ENCODE peak calls at places on chromosomes 12 and 14, in five cellular contexts. F is gastrocnemius medialis, Y is left lung, U is upper lobe of right lung, D is HCT116. N is an unnamed sample.

GRCh38 chr14:90378249-90378648 is 18.6 kb upstream of the CALM1 start:
- ATAC-seq in F (no peak), Y (no peak), U (no peak), D (no peak), N (no peak)

GRCh38 chr12:23356440-23356839 is 593.0 kb downstream of the SOX5 start:
- ATAC-seq in F (no peak), Y (no peak), U (no peak), D (no peak), N (no peak)

GRCh38 chr12:49824886-49825285 is 3.3 kb downstream of the NCKAP5L start:
- ATAC-seq in F (peak; percentile 21), Y (peak; percentile 16), U (peak; percentile 33), D (no peak), N (no peak)

GRCh38 chr12:131872154-131873046 is 22.0 kb upstream of the ULK1 start:
- ATAC-seq in F (no peak), Y (peak; percentile 90), U (peak; percentile 81), D (peak; percentile 98), N (no peak)

GRCh38 chr12:108305520-108305919 is 33.6 kb downstream of the CMKLR1 start:
- ATAC-seq in F (peak; percentile 59), Y (peak; percentile 72), U (peak; percentile 74), D (peak; percentile 35), N (peak; percentile 87)

GRCh38 chr12:79561401-79562132 is 129.2 kb downstream of the PAWR start:
- ATAC-seq in F (no peak), Y (no peak), U (peak; percentile 43), D (no peak), N (no peak)

GRCh38 chr12:2119266-2119665 is 66.5 kb downstream of the CACNA1C start:
- ATAC-seq in F (no peak), Y (peak; percentile 50), U (no peak), D (no peak), N (peak; percentile 10)

GRCh38 chr12:10293151-10293550 is 14.5 kb upstream of the KLRD1 start:
- ATAC-seq in F (no peak), Y (no peak), U (no peak), D (no peak), N (no peak)

GRCh38 chr12:65876898-65877721 is 52.8 kb downstream of the HMGA2 start:
- ATAC-seq in F (no peak), Y (no peak), U (no peak), D (peak; percentile 49), N (no peak)

GRCh38 chr14:60655898-60656754 is 6.8 kb upstream of the SIX1 start:
- ATAC-seq in F (no peak), Y (no peak), U (no peak), D (no peak), N (no peak)

GRCh38 chr12:25718081-25718731 is 165.1 kb upstream of the LMNTD1 start:
- ATAC-seq in F (no peak), Y (no peak), U (peak; percentile 28), D (no peak), N (no peak)

GRCh38 chr12:52494518-52494917 is 1.5 kb upstream of the KRT6A start:
- ATAC-seq in F (no peak), Y (peak; percentile 77), U (peak; percentile 90), D (no peak), N (peak; percentile 78)

GRCh38 chr14:56995010-56995409 is 184.7 kb upstream of the OTX2 start:
- ATAC-seq in F (no peak), Y (peak; percentile 72), U (peak; percentile 64), D (no peak), N (no peak)

GRCh38 chr14:58861546-58861945 is 223.8 kb downstream of the DACT1 start:
- ATAC-seq in F (no peak), Y (no peak), U (no peak), D (no peak), N (no peak)

GRCh38 chr12:108078428-108078827 is 50.7 kb upstream of the WSCD2 start:
- ATAC-seq in F (no peak), Y (no peak), U (no peak), D (no peak), N (no peak)

GRCh38 chr14:36420288-36420687 is 99.7 kb downstream of the NKX2-1 start:
- ATAC-seq in F (no peak), Y (no peak), U (no peak), D (no peak), N (no peak)

GRCh38 chr14:32657081-32657480 is 281.6 kb upstream of the NPAS3 start:
- ATAC-seq in F (peak; percentile 48), Y (peak; percentile 84), U (peak; percentile 81), D (no peak), N (peak; percentile 55)

GRCh38 chr12:13745100-13745678 is 236.2 kb downstream of the GRIN2B start:
- ATAC-seq in F (no peak), Y (no peak), U (no peak), D (no peak), N (no peak)

GRCh38 chr12:32270818-32271710 is 128.3 kb upstream of the FGD4 start:
- ATAC-seq in F (peak; percentile 63), Y (no peak), U (peak; percentile 36), D (no peak), N (no peak)

GRCh38 chr14:84750763-84751554 is 779.0 kb upstream of the FLRT2 start:
- ATAC-seq in F (no peak), Y (peak; percentile 87), U (no peak), D (no peak), N (no peak)

GRCh38 chr12:110677206-110677911 is 11.6 kb downstream of the HVCN1 start:
- ATAC-seq in F (peak; percentile 63), Y (peak; percentile 67), U (peak; percentile 80), D (no peak), N (peak; percentile 13)

GRCh38 chr12:54437243-54437642 is 18.2 kb upstream of the ITGA5 start:
- ATAC-seq in F (no peak), Y (no peak), U (no peak), D (no peak), N (no peak)

GRCh38 chr12:115451785-115452736 is 768.1 kb upstream of the TBX3 start:
- ATAC-seq in F (peak; percentile 40), Y (peak; percentile 71), U (peak; percentile 77), D (peak; percentile 89), N (peak; percentile 42)

GRCh38 chr12:109981311-109981710 is 14.9 kb downstream of the GIT2 start:
- ATAC-seq in F (no peak), Y (no peak), U (no peak), D (no peak), N (no peak)

GRCh38 chr12:100200450-100201181 is at the start of gene ACTR6:
- ATAC-seq in F (peak; percentile 99), Y (peak; percentile 95), U (peak; percentile 96), D (peak; percentile 80), N (peak; percentile 94)

GRCh38 chr12:100197486-100197885 is 3.1 kb upstream of the ACTR6 start:
- ATAC-seq in F (no peak), Y (no peak), U (no peak), D (no peak), N (no peak)

GRCh38 chr12:100199347-100200136 is 1.1 kb upstream of the ACTR6 start:
- ATAC-seq in F (peak; percentile 73), Y (peak; percentile 92), U (peak; percentile 90), D (peak; percentile 83), N (peak; percentile 84)

GRCh38 chr12:100199023-100199346 is 1.6 kb upstream of the ACTR6 start:
- ATAC-seq in F (no peak), Y (no peak), U (no peak), D (peak; percentile 2), N (no peak)

DNA sequence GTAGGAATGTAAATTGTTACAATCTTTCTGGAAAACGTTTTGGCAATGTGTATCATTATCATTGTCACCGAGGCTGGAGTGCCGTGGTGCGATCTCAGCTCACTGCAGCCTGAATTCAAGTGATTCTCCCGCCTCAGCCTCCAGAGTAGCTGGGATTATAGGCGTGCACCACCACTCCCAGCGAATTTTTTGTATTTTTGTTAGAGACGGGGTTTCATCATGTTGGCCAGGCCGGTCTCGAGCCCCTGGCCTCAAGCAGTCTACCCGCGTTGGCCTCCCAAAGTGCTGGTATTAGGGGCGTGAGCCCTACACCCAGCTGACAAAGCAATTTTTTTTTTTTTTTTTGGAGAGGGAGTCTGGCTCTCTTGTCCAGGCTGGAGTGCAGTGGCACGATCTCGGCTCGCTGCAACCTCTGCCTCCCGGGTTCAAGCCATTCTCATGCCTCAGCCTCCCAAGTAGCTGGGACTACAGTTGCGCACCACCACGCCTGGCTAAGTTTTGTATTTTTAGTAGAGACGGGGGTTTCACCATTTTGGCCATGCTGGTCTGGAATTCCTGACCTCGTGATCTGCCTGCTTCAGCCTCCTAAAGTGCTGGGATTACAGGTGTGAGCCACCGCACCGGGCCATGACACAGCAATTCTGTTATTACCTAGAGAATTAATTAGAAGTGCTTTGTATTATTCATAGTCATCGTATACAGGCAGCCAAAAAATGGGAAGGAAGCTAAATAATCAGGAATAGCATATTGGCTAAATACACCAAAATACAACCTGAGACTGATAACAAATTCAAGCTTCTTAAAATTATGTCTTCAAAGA is 1.2 kb downstream of the ACTR6 start:
- ATAC-seq in F (no peak), Y (no peak), U (no peak), D (no peak), N (no peak)
- H3K27ac ChIP-seq in F (no peak overlapping the region), Y (peak overlapping the region; percentile 80), U (no peak overlapping the region), D (no peak overlapping the region), N (no peak overlapping the region)

DNA sequence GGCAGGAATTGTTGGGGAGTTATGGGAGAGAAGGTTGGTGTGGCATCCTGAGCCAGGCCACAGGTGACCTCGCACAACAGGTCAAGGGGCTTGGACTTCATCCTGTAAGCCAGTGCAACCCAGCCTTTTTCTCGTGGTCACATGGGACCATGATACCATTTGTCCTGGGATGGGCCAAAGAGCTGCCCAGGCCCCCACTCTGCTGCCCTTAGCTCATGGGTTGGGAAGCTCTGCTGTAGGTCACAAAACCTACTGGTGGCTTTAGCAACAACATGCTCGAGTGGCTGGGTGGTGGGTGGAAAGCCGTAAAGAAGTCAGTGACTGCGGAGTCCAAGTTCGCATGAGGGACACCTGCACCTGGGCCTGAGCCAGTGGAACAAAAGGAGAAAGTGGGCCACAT is 4.6 kb downstream of the CLMN start:
- ATAC-seq in F (no peak), Y (no peak), U (no peak), D (no peak), N (no peak)
- H3K4me1 ChIP-seq in F (peaks cover 8% of the 10 kb centered on the region), Y (peaks cover 70% of the 10 kb centered on the region), U (peaks cover 23% of the 10 kb centered on the region), D (peaks cover 19% of the 10 kb centered on the region), N (no peaks in the 10 kb centered on the region)

GRCh38 chr14:92655372-92655771 is 93.1 kb downstream of the LGMN start:
- ATAC-seq in F (no peak), Y (no peak), U (no peak), D (no peak), N (no peak)
- H3K4me3 ChIP-seq in F (no peak overlapping the region), Y (peak overlapping the region; percentile 64), U (peak overlapping the region; percentile 50), D (no peak overlapping the region), N (no peak overlapping the region)

DNA sequence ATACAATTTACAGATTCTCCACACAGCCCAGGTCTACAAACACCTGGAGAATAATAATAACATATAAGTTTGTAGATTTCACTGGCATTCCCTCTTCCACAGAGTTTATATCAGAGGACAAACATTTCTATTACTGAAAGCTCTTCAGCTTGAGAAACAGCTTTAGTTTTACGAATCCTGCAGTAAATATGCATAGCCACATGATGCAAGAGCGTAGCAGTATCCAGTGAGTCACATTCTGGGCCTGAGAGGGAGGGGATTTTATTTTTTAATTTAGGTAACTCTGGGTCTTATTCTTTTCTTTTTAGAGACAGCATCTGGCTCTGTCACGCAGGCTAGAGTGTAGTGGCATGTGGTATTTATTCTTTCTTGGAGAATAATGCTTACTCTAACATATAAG is 1002.8 kb downstream of the TRHDE start:
- ATAC-seq in F (no peak), Y (no peak), U (no peak), D (no peak), N (no peak)
- H3K27ac ChIP-seq in F (no peak overlapping the region), Y (no peak overlapping the region), U (no peak overlapping the region), D (no peak overlapping the region), N (no peak overlapping the region)

DNA sequence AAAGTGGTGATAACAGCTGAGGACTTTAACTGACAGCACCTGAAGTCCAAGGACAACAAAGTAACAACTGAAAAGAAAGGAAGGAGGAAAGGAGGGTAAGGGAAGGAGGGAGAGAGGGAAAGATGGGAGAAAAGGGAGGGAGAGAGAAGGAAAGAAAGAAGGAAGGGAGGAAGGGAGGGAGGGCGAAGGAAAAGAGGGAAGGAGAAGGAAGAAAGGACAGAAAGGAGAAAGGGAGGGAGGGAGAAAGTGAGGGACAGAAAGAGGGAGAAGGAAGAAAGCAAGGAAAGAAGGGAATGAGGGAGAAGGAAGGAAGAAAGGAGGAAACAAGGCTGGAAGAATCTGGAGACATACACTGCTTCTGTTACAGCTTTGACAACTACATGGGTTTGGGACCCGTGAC is 494.4 kb downstream of the FUT8 start:
- ATAC-seq in F (no peak), Y (no peak), U (no peak), D (no peak), N (no peak)
- H3K4me1 ChIP-seq in F (no peaks in the 10 kb centered on the region), Y (no peaks in the 10 kb centered on the region), U (no peaks in the 10 kb centered on the region), D (no peaks in the 10 kb centered on the region), N (no peaks in the 10 kb centered on the region)